ENCODE peak calls at places on chromosome 4, in ten cellular contexts. W is neural crest cell; K is GM23338; N is chondrocyte; H is brain microvascular endothelial cell; D is upper lobe of left lung; C is CD8-positive, alpha-beta T cell; G is psoas muscle; P is AG04450; B is dorsolateral prefrontal cortex. Q is an unnamed sample.

GRCh38 chr4:78621395-78621794 is 69.8 kb downstream of the ANXA3 start:
- DNase-seq in B (no peak), C (no peak), P (no peak), H (no peak), W (no peak), N (no peak), D (no peak), G (no peak), K (no peak), Q (no peak)

GRCh38 chr4:131419147-131419546 is 1729.9 kb upstream of the PCDH10 start:
- DNase-seq in K (no peak), N (no peak), G (no peak), C (no peak), D (no peak), B (no peak), W (no peak), H (no peak), P (no peak), Q (no peak)

GRCh38 chr4:55931833-55932232 is 16.9 kb upstream of the CEP135 start:
- DNase-seq in D (no peak), C (no peak), W (no peak), H (peak), G (no peak), P (peak), B (no peak), K (no peak), N (no peak), Q (no peak)

GRCh38 chr4:6565691-6566431 is 9.1 kb upstream of the MAN2B2 start:
- DNase-seq in P (no peak), H (no peak), C (no peak), W (no peak), B (no peak), D (no peak), K (no peak), G (no peak), N (no peak), Q (no peak)

GRCh38 chr4:1945492-1945891 is 63.3 kb downstream of the NELFA start:
- DNase-seq in K (peak), N (no peak), H (no peak), G (no peak), D (no peak), C (no peak), P (no peak), W (no peak), B (no peak), Q (no peak)

GRCh38 chr4:6568689-6569332 is 6.2 kb upstream of the MAN2B2 start:
- DNase-seq in W (no peak), H (peak), G (no peak), N (no peak), P (no peak), C (no peak), D (no peak), K (no peak), B (no peak), Q (no peak)

GRCh38 chr4:118979712-118980111 is 91.1 kb downstream of the SYNPO2 start:
- DNase-seq in C (no peak), P (no peak), H (no peak), K (no peak), D (no peak), W (no peak), N (no peak), G (no peak), B (no peak), Q (no peak)

GRCh38 chr4:107318078-107318477 is 282.0 kb upstream of the DKK2 start:
- DNase-seq in C (no peak), W (no peak), N (no peak), H (peak), G (no peak), B (no peak), P (no peak), K (no peak), D (no peak), Q (no peak)

GRCh38 chr4:1684756-1685603 is 867 bp upstream of the FAM53A start:
- DNase-seq in H (no peak), B (no peak), K (no peak), D (peak), P (no peak), N (peak), G (no peak), C (no peak), W (no peak), Q (no peak)

GRCh38 chr4:68498413-68499007 is 51.2 kb downstream of the TMPRSS11E start:
- DNase-seq in H (peak), C (peak), B (peak), D (no peak), P (peak), N (no peak), G (no peak), K (peak), W (peak), Q (peak)

GRCh38 chr4:126851391-126851790 is 781.4 kb upstream of the INTU start:
- DNase-seq in G (no peak), B (no peak), H (no peak), P (no peak), W (no peak), K (no peak), N (no peak), C (no peak), D (no peak), Q (peak)

GRCh38 chr4:127204326-127204725 is 428.4 kb upstream of the INTU start:
- DNase-seq in C (no peak), W (no peak), G (no peak), P (no peak), H (no peak), B (no peak), D (no peak), N (no peak), K (no peak), Q (no peak)

GRCh38 chr4:72119946-72120345 is 88.1 kb downstream of the NPFFR2 start:
- DNase-seq in C (no peak), D (no peak), H (peak), N (no peak), B (no peak), P (no peak), G (no peak), W (no peak), K (no peak), Q (no peak)

GRCh38 chr4:83569967-83570366 is 34.1 kb downstream of the GPAT3 start:
- DNase-seq in B (no peak), D (no peak), W (no peak), H (no peak), C (no peak), N (no peak), P (no peak), K (no peak), G (no peak), Q (no peak)

GRCh38 chr4:24210332-24210902 is 320.6 kb upstream of the PPARGC1A start:
- DNase-seq in K (no peak), C (no peak), H (peak), W (no peak), B (no peak), P (peak), N (no peak), G (peak), D (peak), Q (peak)

GRCh38 chr4:2484993-2485392 is 16.1 kb downstream of the RNF4 start:
- DNase-seq in D (no peak), H (no peak), G (peak), P (no peak), N (no peak), W (no peak), K (peak), B (peak), C (peak), Q (no peak)

GRCh38 chr4:53313510-53313909 is 52.4 kb downstream of the SCFD2 start:
- DNase-seq in K (peak), H (peak), D (no peak), P (no peak), C (no peak), W (peak), N (no peak), G (no peak), B (peak), Q (no peak)

GRCh38 chr4:33566649-33567048 is 2677.7 kb downstream of the ARAP2 start:
- DNase-seq in K (peak), N (no peak), D (no peak), B (no peak), H (no peak), C (no peak), P (no peak), G (no peak), W (no peak), Q (no peak)

GRCh38 chr4:83139514-83140156 is 25.1 kb upstream of the PLAC8 start:
- DNase-seq in P (no peak), N (no peak), D (no peak), C (no peak), K (no peak), W (no peak), G (no peak), B (no peak), H (no peak), Q (no peak)

GRCh38 chr4:24794916-24795665 is at the start of gene SOD3:
- DNase-seq in K (peak), P (peak), D (peak), C (no peak), W (peak), N (no peak), B (no peak), G (peak), H (peak), Q (peak)

GRCh38 chr4:109205186-109205585 is 97.3 kb downstream of the COL25A1 start:
- DNase-seq in D (no peak), N (no peak), W (no peak), B (no peak), H (no peak), P (no peak), C (no peak), K (no peak), G (no peak), Q (no peak)

GRCh38 chr4:168900080-168900479 is 110.0 kb downstream of the CBR4 start:
- DNase-seq in H (no peak), D (no peak), W (no peak), G (peak), K (no peak), P (no peak), B (no peak), N (no peak), C (no peak), Q (no peak)

GRCh38 chr4:185023471-185023870 is 5.2 kb downstream of the HELT start:
- DNase-seq in H (no peak), W (no peak), D (no peak), G (no peak), B (no peak), C (no peak), N (no peak), K (peak), P (no peak), Q (no peak)

GRCh38 chr4:173257732-173258717 is 76.1 kb downstream of the HMGB2 start:
- DNase-seq in C (peak), B (peak), D (no peak), G (peak), K (peak), N (no peak), P (peak), W (peak), H (peak), Q (peak)

GRCh38 chr4:162523171-162523570 is 359.4 kb upstream of the FSTL5 start:
- DNase-seq in W (no peak), K (no peak), P (no peak), H (no peak), C (no peak), G (no peak), D (no peak), B (no peak), N (no peak), Q (no peak)

GRCh38 chr4:117267317-117267716 is 181.9 kb upstream of the TRAM1L1 start:
- DNase-seq in C (no peak), K (no peak), W (no peak), H (no peak), B (no peak), P (no peak), G (no peak), N (no peak), D (no peak), Q (no peak)

GRCh38 chr4:107734120-107734519 is 14.1 kb upstream of the PAPSS1 start:
- DNase-seq in C (no peak), P (no peak), K (peak), W (no peak), D (no peak), G (no peak), B (no peak), H (no peak), N (no peak), Q (no peak)

GRCh38 chr4:1396806-1397455 is 9.3 kb downstream of the NKX1-1 start:
- DNase-seq in G (no peak), W (no peak), N (peak), D (no peak), P (no peak), C (no peak), H (no peak), K (no peak), B (no peak), Q (no peak)

GRCh38 chr4:81426770-81427604 is 44.7 kb downstream of the RASGEF1B start:
- DNase-seq in D (no peak), P (no peak), H (no peak), N (no peak), W (no peak), C (no peak), B (no peak), G (no peak), K (peak), Q (no peak)

GRCh38 chr4:3870567-3870962 is 104.4 kb downstream of the ADRA2C start:
- DNase-seq in D (no peak), W (no peak), H (no peak), C (no peak), G (peak), K (no peak), N (no peak), P (no peak), B (no peak), Q (no peak)

GRCh38 chr4:100340534-100341364 is 150.5 kb upstream of the DDIT4L start:
- DNase-seq in C (no peak), B (no peak), W (no peak), G (no peak), P (no peak), K (no peak), D (no peak), H (peak), N (no peak), Q (peak)

GRCh38 chr4:139014391-139015268 is 951 bp upstream of the NOCT start:
- DNase-seq in K (peak), P (peak), B (no peak), H (peak), W (no peak), G (no peak), N (no peak), D (no peak), C (no peak), Q (peak)

GRCh38 chr4:139018501-139018900 is 2.9 kb downstream of the NOCT start:
- DNase-seq in H (no peak), G (no peak), N (no peak), K (no peak), D (no peak), P (no peak), B (no peak), C (no peak), W (no peak), Q (no peak)

GRCh38 chr4:139015948-139016451 is 419 bp downstream of the NOCT start:
- DNase-seq in D (peak), P (no peak), C (peak), N (no peak), K (peak), W (no peak), B (no peak), G (no peak), H (no peak), Q (no peak)

GRCh38 chr4:139017861-139018260 is 2.3 kb downstream of the NOCT start:
- DNase-seq in N (no peak), P (no peak), G (no peak), C (no peak), B (no peak), D (no peak), K (no peak), H (no peak), W (no peak), Q (no peak)

GRCh38 chr4:139015269-139015947 is at the start of gene NOCT:
- DNase-seq in K (peak), D (peak), N (peak), G (peak), P (peak), B (peak), C (peak), W (peak), H (peak), Q (peak)
- TF ChIP-seq CTCF in K (no peak), D (peak), N (peak), G (peak), P (no peak), B (no peak), C (no peak), W (peak), H (no peak), Q (no peak)

DNA sequence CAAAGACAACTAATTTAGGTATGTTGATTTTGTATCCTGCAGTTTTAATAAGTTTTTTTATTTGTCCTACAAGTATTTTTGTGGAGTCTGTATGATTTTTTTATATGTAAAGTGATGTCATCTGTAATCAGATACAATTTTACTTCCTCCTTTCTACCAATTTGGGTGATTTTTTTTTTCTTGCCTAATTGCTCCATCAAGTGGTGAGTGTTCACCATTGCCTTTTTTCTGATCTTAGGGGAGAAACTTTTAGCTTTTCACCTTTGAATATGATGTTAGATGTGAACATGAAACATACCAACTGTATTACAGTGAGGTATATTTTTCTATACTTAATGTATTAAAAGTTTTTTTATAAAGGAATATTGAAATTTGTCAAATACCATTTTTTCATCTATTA is 362.3 kb downstream of the PABPC4L start:
- DNase-seq in W (no peak), D (no peak), H (no peak), G (no peak), P (no peak), N (no peak), B (no peak), C (no peak), K (peak), Q (no peak)
- TF ChIP-seq CTCF in W (no peak), D (no peak), H (no peak), G (no peak), P (peak), N (peak), B (no peak), C (no peak), K (peak), Q (no peak)

DNA sequence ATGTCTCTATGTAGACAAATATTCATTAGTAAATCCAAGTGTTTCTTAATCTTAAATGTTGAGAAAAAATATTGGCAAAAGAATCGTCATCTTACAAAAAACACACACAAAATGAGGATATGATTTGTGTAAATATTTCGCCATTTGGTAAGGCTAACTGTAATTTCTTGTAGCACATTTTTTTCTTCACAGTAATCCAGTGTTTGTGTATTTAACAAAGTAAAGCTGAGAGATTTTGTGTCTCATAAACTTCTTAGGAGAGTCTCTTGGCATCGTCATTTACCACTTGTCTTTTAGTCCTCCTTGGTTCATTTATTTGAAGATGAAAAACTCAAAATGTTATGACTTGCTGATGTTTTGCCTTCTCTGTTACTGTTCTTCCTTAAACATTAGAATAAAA is 326.6 kb upstream of the PITX2 start:
- DNase-seq in K (no peak), N (no peak), B (no peak), C (no peak), G (no peak), P (no peak), W (no peak), H (no peak), D (no peak), Q (no peak)
- TF ChIP-seq CTCF in K (no peak), N (no peak), B (no peak), C (no peak), G (no peak), P (no peak), W (no peak), H (no peak), D (no peak), Q (no peak)

GRCh38 chr4:74197123-74197522 is 39.2 kb downstream of the MTHFD2L start:
- DNase-seq in G (no peak), W (no peak), P (no peak), H (no peak), D (no peak), K (no peak), C (no peak), B (no peak), N (no peak), Q (no peak)
- TF ChIP-seq CTCF in G (no peak), W (no peak), P (no peak), H (no peak), D (no peak), K (no peak), C (no peak), B (no peak), N (no peak), Q (no peak)

GRCh38 chr4:148425327-148426110 is 16.7 kb downstream of the NR3C2 start:
- DNase-seq in G (no peak), D (no peak), B (no peak), C (no peak), P (no peak), W (no peak), H (no peak), N (no peak), K (peak), Q (no peak)
- TF ChIP-seq CTCF in G (no peak), D (no peak), B (no peak), C (peak), P (peak), W (peak), H (no peak), N (no peak), K (peak), Q (no peak)

Q was measured in AG09309.